ENCODE peak calls at places on chromosomes 6 and 20, in four cellular contexts. J is fibroblast of the aortic adventitia, W is HFF-Myc, S is AG10803. P is an unnamed sample.

GRCh38 chr6:104640761-104641160 is 219.0 kb downstream of the HACE1 start:
- DNase-seq in S (no peak), W (no peak), J (no peak), P (no peak)

GRCh38 chr6:18595774-18596528 is 208.8 kb downstream of the RNF144B start:
- DNase-seq in S (peak; percentile 71), W (peak; percentile 39), J (peak; percentile 81), P (peak; percentile 86)

GRCh38 chr20:4187147-4187546 is 171.8 kb upstream of the RNF24 start:
- DNase-seq in S (no peak), J (no peak), W (no peak), P (no peak)

GRCh38 chr20:17896247-17896723 is 72.3 kb downstream of the SNX5 start:
- DNase-seq in J (no peak), S (no peak), W (no peak), P (no peak)

GRCh38 chr20:62068997-62069396 is 3.3 kb upstream of the TAF4 start:
- DNase-seq in S (no peak), W (no peak), J (no peak), P (no peak)

GRCh38 chr20:59269396-59270025 is 30.9 kb upstream of the EDN3 start:
- DNase-seq in J (no peak), S (no peak), W (no peak), P (no peak)

GRCh38 chr6:54244430-54244829 is 63.8 kb upstream of the TINAG start:
- DNase-seq in S (peak; percentile 33), J (peak; percentile 44), W (no peak), P (peak; percentile 14)

GRCh38 chr20:56630086-56630493 is 984 bp downstream of the TFAP2C start:
- DNase-seq in S (peak; percentile 86), J (no peak), W (no peak), P (peak; percentile 85)

GRCh38 chr20:33653900-33654596 is 8.1 kb upstream of the C20orf144 start:
- DNase-seq in S (no peak), J (no peak), W (no peak), P (no peak)

GRCh38 chr6:83055366-83055964 is 10.2 kb downstream of the UBE3D start:
- DNase-seq in W (no peak), S (peak; percentile 52), J (peak; percentile 70), P (peak; percentile 29)

GRCh38 chr20:42886801-42887200 is 302.9 kb downstream of the PTPRT start:
- DNase-seq in W (no peak), S (no peak), J (no peak), P (no peak)

GRCh38 chr6:124970243-124970642 is 8.0 kb downstream of the RNF217 start:
- DNase-seq in J (peak; percentile 41), S (peak; percentile 36), W (no peak), P (no peak)

GRCh38 chr6:48747040-48747439 is 636.0 kb upstream of the PTCHD4 start:
- DNase-seq in J (peak; percentile 11), W (no peak), S (no peak), P (peak; percentile 51)

GRCh38 chr6:19838442-19839236 is 1.5 kb downstream of the ID4 start:
- DNase-seq in J (no peak), W (no peak), S (peak; percentile 21), P (peak; percentile 6)

GRCh38 chr20:31576751-31577150 is 28.3 kb upstream of the ID1 start:
- DNase-seq in J (no peak), S (no peak), W (no peak), P (no peak)

GRCh38 chr6:157177731-157178336 is 145.5 kb downstream of the TMEM242 start:
- DNase-seq in W (no peak), J (no peak), S (no peak), P (no peak)

GRCh38 chr6:125834347-125834746 is 43.6 kb downstream of the NCOA7 start:
- DNase-seq in S (no peak), J (peak; percentile 34), W (no peak), P (no peak)

GRCh38 chr6:158818580-158819212 is 472 bp downstream of the EZR start:
- DNase-seq in J (peak; percentile 58), W (no peak), S (peak; percentile 66), P (peak; percentile 81)

GRCh38 chr6:135212935-135213334 is 31.8 kb downstream of the MYB start:
- DNase-seq in W (no peak), J (peak; percentile 24), S (peak; percentile 47), P (peak; percentile 39)

GRCh38 chr6:89581669-89582068 is 56.9 kb downstream of the LYRM2 start:
- DNase-seq in W (no peak), J (no peak), S (no peak), P (no peak)

GRCh38 chr20:32249030-32249738 is 28.3 kb upstream of the KIF3B start:
- DNase-seq in W (no peak), J (no peak), S (no peak), P (no peak)

GRCh38 chr20:17327185-17327780 is 100.4 kb downstream of the PCSK2 start:
- DNase-seq in W (no peak), S (no peak), J (no peak), P (no peak)

GRCh38 chr6:117483645-117484016 is 1.2 kb downstream of the DCBLD1 start:
- DNase-seq in W (no peak), J (peak; percentile 48), S (no peak), P (peak; percentile 46)

DNA sequence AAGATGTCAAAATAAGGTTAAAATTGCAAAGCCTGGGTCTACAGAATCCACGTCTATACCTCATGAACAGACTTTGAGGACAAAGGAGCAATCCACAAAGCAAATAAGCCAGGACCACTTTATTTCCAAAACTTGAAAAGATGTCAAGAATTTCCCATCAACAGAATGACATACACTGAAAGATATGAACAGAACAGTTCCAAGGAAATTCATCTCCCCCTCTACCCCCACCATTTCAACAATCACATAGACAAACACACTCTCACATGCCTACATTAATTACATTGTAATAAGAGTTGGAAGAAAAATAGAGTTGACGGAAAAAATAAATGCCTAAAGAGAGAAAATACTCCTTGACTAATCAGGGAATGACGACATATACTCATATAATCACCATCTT is 45.2 kb upstream of the NHSL1 start:
- DNase-seq in S (peak; percentile 29), J (peak; percentile 49), W (no peak), P (no peak)
- H3K4me3 ChIP-seq in S (no peak overlapping the region), J (peak overlapping the region; percentile 71), W (no peak overlapping the region), P (no peak overlapping the region)

GRCh38 chr20:15940127-15940526 is 633.1 kb downstream of the KIF16B start:
- DNase-seq in W (no peak), S (no peak), J (no peak), P (no peak)
- TF ChIP-seq CTCF in W (no peak), S (no peak), J (no peak), P (no peak)

GRCh38 chr20:2820896-2821869 is 5.0 kb downstream of the TMEM239 start:
- DNase-seq in S (no peak), J (no peak), W (no peak), P (no peak)
- H3K4me3 ChIP-seq in S (no peak overlapping the region), J (no peak overlapping the region), W (no peak overlapping the region), P (no peak overlapping the region)

DNA sequence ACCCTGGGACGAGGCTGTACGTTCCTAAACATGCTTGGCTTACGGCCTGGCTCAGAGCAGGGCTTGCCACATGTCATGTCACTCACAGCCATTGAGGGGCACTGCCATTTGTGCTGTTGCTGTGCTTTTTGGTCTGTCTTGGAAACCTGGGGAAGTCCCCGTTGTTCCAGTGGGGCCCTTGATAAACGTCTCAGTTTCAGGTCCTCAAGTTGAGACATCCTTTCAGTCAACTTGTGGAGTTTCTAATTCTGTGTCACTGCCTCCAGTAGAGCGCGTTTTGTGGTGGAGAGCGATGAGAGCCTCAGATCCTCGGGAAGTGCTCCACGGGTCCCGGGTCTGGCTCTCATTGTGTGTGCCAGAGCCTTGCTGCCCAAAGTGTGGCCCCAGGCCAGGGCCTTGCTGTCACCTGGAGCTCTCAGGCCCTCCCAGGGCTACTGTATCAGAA is 43.0 kb upstream of the CCR6 start:
- DNase-seq in S (no peak), J (no peak), W (no peak), P (no peak)
- TF ChIP-seq CTCF in S (no peak), J (no peak), W (no peak), P (no peak)

GRCh38 chr6:15498640-15499039 is 164.2 kb downstream of the DTNBP1 start:
- DNase-seq in W (no peak), J (peak; percentile 33), S (no peak), P (no peak)

GRCh38 chr6:15500078-15500740 is 162.6 kb downstream of the DTNBP1 start:
- DNase-seq in J (no peak), S (no peak), W (no peak), P (no peak)

GRCh38 chr6:15500901-15501805 is 161.7 kb downstream of the DTNBP1 start:
- DNase-seq in S (no peak), W (no peak), J (no peak), P (no peak)

GRCh38 chr6:15499591-15499990 is 163.2 kb downstream of the DTNBP1 start:
- DNase-seq in W (no peak), S (no peak), J (no peak), P (no peak)

GRCh38 chr6:15499125-15499524 is 163.7 kb downstream of the DTNBP1 start:
- DNase-seq in S (no peak), J (no peak), W (no peak), P (no peak)
- H3K4me3 ChIP-seq in S (no peak overlapping the region), J (no peak overlapping the region), W (no peak overlapping the region), P (no peak overlapping the region)

GRCh38 chr20:21368791-21369190 is 28.5 kb downstream of the NKX2-4 start:
- DNase-seq in J (no peak), S (no peak), W (no peak), P (no peak)

GRCh38 chr20:21364413-21364812 is 32.9 kb downstream of the NKX2-4 start:
- DNase-seq in J (no peak), S (no peak), W (no peak), P (no peak)

GRCh38 chr20:21361266-21361665 is 36.1 kb downstream of the NKX2-4 start:
- DNase-seq in J (no peak), S (no peak), W (no peak), P (no peak)

GRCh38 chr20:21360686-21361085 is 36.6 kb downstream of the NKX2-4 start:
- DNase-seq in W (no peak), S (no peak), J (peak; percentile 15), P (no peak)

GRCh38 chr20:21365771-21366170 is 31.6 kb downstream of the NKX2-4 start:
- DNase-seq in W (no peak), S (no peak), J (no peak), P (no peak)
- TF ChIP-seq CTCF in W (no peak), S (no peak), J (no peak), P (no peak)

P was measured in foreskin fibroblast.